ENCODE peak calls at places on chromosome 19, in five cellular contexts. One of them, this sample, is unnamed.

GRCh38 chr19:49335784-49336481 is 727 bp downstream of the CD37 start:
- DNase-seq in WTC11: peak; percentile 1
- DNase-seq in HepG2: no peak
- DNase-seq in K562: no peak
- DNase-seq in A549: no peak
- DNase-seq in this sample: no peak

GRCh38 chr19:30227071-30227621 is 145.0 kb upstream of the ZNF536 start:
- DNase-seq in HepG2: no peak
- DNase-seq in K562: no peak
- DNase-seq in A549: peak; percentile 48
- DNase-seq in WTC11: peak; percentile 41
- DNase-seq in this sample: no peak

GRCh38 chr19:8064866-8065486 is 12.4 kb downstream of the CCL25 start:
- DNase-seq in HepG2: no peak
- DNase-seq in K562: no peak
- DNase-seq in A549: no peak
- DNase-seq in WTC11: no peak
- DNase-seq in this sample: no peak

GRCh38 chr19:2575734-2576481 is 100.0 kb downstream of the GADD45B start:
- DNase-seq in HepG2: peak; percentile 79
- DNase-seq in A549: no peak
- DNase-seq in WTC11: no peak
- DNase-seq in K562: no peak
- DNase-seq in this sample: no peak

GRCh38 chr19:16078311-16078758 is 2.0 kb downstream of the TPM4 start:
- DNase-seq in HepG2: no peak
- DNase-seq in K562: no peak
- DNase-seq in WTC11: no peak
- DNase-seq in A549: no peak
- DNase-seq in this sample: no peak

GRCh38 chr19:4278460-4278901 is 585 bp upstream of the SHD start:
- DNase-seq in WTC11: no peak
- DNase-seq in A549: no peak
- DNase-seq in HepG2: no peak
- DNase-seq in K562: peak; percentile 20
- DNase-seq in this sample: no peak

GRCh38 chr19:55554302-55554701 is 9.0 kb upstream of the SBK3 start:
- DNase-seq in A549: no peak
- DNase-seq in WTC11: no peak
- DNase-seq in K562: peak; percentile 3
- DNase-seq in HepG2: no peak
- DNase-seq in this sample: no peak

GRCh38 chr19:35122687-35123551 is 7.3 kb downstream of the FXYD3 start:
- DNase-seq in WTC11: no peak
- DNase-seq in HepG2: no peak
- DNase-seq in A549: no peak
- DNase-seq in K562: no peak
- DNase-seq in this sample: no peak

GRCh38 chr19:31326329-31327028 is 22.8 kb downstream of the TSHZ3 start:
- DNase-seq in A549: no peak
- DNase-seq in HepG2: no peak
- DNase-seq in WTC11: no peak
- DNase-seq in K562: no peak
- DNase-seq in this sample: no peak

GRCh38 chr19:658916-659839 is 3.8 kb downstream of the RNF126 start:
- DNase-seq in WTC11: no peak
- DNase-seq in A549: no peak
- DNase-seq in K562: no peak
- DNase-seq in HepG2: no peak
- DNase-seq in this sample: no peak

GRCh38 chr19:30228113-30228725 is 144.0 kb upstream of the ZNF536 start:
- DNase-seq in HepG2: no peak
- DNase-seq in WTC11: peak; percentile 31
- DNase-seq in A549: no peak
- DNase-seq in K562: no peak
- DNase-seq in this sample: no peak

GRCh38 chr19:34480971-34481821 is at the start of gene WTIP:
- DNase-seq in HepG2: peak; percentile 62
- DNase-seq in WTC11: peak; percentile 87
- DNase-seq in A549: peak; percentile 82
- DNase-seq in K562: no peak
- DNase-seq in this sample: no peak

GRCh38 chr19:1247747-1248453 is 483 bp upstream of the MIDN start:
- DNase-seq in WTC11: peak; percentile 71
- DNase-seq in A549: no peak
- DNase-seq in K562: peak; percentile 74
- DNase-seq in HepG2: peak; percentile 46
- DNase-seq in this sample: no peak

GRCh38 chr19:5345895-5346386 is 5.3 kb upstream of the PTPRS start:
- DNase-seq in K562: no peak
- DNase-seq in HepG2: no peak
- DNase-seq in WTC11: no peak
- DNase-seq in A549: no peak
- DNase-seq in this sample: no peak

GRCh38 chr19:7533281-7533819 is 2.2 kb upstream of the PNPLA6 start:
- DNase-seq in WTC11: peak; percentile 66
- DNase-seq in K562: no peak
- DNase-seq in A549: no peak
- DNase-seq in HepG2: no peak
- DNase-seq in this sample: no peak

GRCh38 chr19:19835560-19836038 is 14.0 kb upstream of the ZNF506 start:
- DNase-seq in HepG2: no peak
- DNase-seq in A549: no peak
- DNase-seq in K562: no peak
- DNase-seq in WTC11: no peak
- DNase-seq in this sample: no peak

GRCh38 chr19:18612051-18612771 is 459 bp upstream of the TMEM59L start:
- DNase-seq in HepG2: no peak
- DNase-seq in K562: no peak
- DNase-seq in WTC11: no peak
- DNase-seq in A549: no peak
- DNase-seq in this sample: no peak

GRCh38 chr19:18612772-18613588 is at the start of gene TMEM59L:
- DNase-seq in K562: no peak
- DNase-seq in HepG2: no peak
- DNase-seq in WTC11: peak; percentile 60
- DNase-seq in A549: no peak
- DNase-seq in this sample: no peak

GRCh38 chr19:18616023-18616422 is 3.4 kb downstream of the TMEM59L start:
- DNase-seq in WTC11: no peak
- DNase-seq in HepG2: no peak
- DNase-seq in K562: no peak
- DNase-seq in A549: no peak
- DNase-seq in this sample: no peak

GRCh38 chr19:18611327-18612050 is 1.2 kb upstream of the TMEM59L start:
- DNase-seq in A549: no peak
- DNase-seq in WTC11: peak; percentile 67
- DNase-seq in K562: peak; percentile 44
- DNase-seq in HepG2: peak; percentile 76
- DNase-seq in this sample: no peak

DNA sequence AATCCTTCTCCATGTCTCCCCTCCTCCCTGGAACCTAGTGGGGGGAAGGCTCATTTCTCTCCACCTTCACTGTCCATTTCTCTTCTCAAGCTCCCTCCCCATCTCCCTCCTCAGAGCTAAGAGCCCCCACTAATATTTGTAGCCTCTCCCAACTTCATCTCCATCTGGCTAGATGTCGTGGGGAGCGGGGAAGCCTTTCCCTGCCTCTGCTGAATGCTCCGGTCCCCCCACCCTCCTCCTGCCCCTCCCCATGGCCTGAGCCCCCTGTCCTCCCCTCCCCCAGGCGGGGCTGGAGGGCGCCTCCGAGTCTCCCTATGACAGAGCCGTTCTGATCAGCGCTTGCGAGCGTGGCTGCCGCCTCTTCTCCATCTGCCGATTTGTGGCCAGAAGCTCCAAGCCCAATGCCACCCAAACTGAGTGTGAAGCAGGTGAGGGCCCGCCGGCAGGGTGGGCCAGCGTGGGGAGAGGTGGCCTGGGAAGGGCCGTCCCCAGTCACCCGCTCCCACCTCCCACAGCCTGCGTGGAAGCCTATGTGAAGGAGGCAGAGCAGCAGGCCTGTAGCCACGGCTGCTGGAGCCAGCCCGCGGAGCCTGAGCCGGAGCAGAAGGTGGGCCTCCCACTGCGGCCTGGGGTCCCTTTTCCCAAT is 1.0 kb downstream of the TMEM59L start:
- DNase-seq in WTC11: peak; percentile 40
- DNase-seq in K562: no peak
- DNase-seq in HepG2: no peak
- DNase-seq in A549: no peak
- DNase-seq in this sample: no peak
- TF ChIP-seq ESRRA in WTC11: no peak
- TF ChIP-seq ESRRA in K562: no peak
- TF ChIP-seq ESRRA in HepG2: no peak
- TF ChIP-seq ESRRA in A549: no peak
- TF ChIP-seq ESRRA in this sample: no peak

DNA sequence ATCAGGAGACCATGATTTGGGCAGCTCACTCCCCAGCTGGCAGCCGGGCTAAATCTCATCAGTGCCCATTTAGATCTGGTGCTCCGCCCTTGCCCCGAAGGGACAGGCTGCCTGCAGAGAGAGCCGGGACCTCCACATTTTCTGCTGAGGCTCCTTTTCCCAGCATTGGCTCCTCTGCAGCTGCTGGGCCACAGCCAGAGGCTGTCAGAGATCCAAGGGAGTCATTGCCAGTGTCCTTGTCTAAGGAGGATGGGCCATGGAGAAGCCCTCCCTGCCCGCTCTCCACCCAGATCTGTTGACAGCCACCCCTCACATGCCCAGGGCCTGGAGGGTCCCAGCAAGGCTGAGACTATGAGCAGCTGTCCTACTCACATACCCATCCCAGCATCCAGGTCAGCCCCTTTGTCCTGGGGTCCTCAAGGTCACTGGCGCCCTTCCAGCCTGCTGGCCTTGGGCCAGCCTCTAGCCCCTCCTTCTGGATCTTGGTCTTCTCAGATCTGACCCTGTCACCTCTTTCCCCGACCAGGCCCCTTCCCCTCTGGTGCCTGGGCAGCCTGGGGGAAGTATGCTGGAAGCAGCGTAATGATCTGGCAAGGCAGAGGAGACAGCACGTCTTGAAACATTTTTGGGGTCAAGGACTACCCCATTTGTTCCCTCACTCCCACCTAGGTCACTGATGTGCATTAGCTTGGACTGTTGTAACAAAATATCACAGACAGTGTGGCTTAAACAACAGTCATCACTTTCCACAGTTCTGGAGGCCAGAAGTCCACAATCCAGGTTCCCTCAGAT is 7.9 kb downstream of the PIN1 start:
- DNase-seq in WTC11: no peak
- DNase-seq in HepG2: no peak
- DNase-seq in K562: no peak
- DNase-seq in A549: no peak
- DNase-seq in this sample: no peak
- TF ChIP-seq ESRRA in WTC11: no peak
- TF ChIP-seq ESRRA in HepG2: no peak
- TF ChIP-seq ESRRA in K562: no peak
- TF ChIP-seq ESRRA in A549: no peak
- TF ChIP-seq ESRRA in this sample: no peak

DNA sequence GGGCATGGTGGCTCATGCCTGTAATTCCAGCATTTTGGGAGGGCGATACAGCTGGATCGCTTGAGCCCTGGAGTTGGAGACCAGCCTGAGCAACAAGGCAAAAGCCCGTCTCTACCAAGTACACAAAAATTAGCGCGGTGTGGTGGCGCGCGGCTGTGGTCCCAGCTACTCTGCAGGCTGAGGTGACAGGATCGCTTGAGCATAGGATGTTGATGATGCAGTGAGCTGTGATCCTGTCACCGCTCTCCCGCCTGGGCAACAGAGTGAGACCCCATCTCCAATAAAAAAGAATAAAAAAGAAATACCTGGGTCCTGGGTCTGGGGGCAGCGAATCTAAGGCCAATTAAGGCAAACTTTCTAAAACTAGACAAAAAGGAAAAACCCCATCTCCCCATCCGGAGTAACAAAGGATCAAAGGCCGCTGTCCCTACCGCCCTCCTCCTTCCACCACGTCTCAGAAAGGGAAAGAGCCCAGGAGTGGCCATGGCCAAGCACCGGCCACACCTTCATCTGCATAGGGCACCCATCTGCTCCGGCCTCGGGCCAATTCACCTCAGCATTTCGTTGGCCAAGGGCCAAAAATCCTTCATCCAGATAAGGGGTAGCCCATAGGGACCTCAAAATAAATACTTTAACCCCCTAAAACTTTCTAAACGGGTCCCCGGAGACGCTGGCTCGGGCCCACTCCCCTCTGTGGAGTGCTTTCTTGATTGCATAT is 845 bp downstream of the ZNF320 start:
- DNase-seq in K562: peak; percentile 58
- DNase-seq in HepG2: no peak
- DNase-seq in A549: no peak
- DNase-seq in WTC11: peak; percentile 24
- DNase-seq in this sample: no peak
- TF ChIP-seq ESRRA in K562: no peak
- TF ChIP-seq ESRRA in HepG2: no peak
- TF ChIP-seq ESRRA in A549: no peak
- TF ChIP-seq ESRRA in WTC11: no peak
- TF ChIP-seq ESRRA in this sample: no peak

GRCh38 chr19:46100344-46100743 is 24.1 kb downstream of the IGFL3 start:
- DNase-seq in WTC11: no peak
- DNase-seq in K562: no peak
- DNase-seq in HepG2: no peak
- DNase-seq in A549: no peak
- DNase-seq in this sample: no peak

DNA sequence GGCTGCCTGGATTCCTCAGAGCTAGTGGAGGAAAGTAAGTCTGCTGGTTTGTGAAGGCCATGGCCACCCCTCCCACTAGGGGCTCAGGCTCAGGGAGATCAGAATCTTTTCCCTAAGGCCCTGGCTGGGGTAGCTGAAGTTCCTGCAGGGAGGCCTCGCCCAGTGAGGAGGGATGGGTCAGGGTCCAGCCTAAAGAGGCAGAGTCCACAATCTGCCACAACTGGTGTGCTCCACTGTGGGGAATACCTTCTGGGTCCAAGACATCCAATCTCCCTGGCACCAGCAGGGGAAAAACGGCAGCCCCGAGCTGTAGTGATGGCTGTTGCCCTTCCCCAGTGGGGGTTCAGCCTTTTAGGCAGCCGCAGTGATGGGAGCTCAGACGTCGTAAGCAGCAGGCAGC is 23.2 kb downstream of the IGFL3 start:
- DNase-seq in K562: no peak
- DNase-seq in WTC11: peak; percentile 18
- DNase-seq in A549: no peak
- DNase-seq in HepG2: no peak
- DNase-seq in this sample: no peak
- TF ChIP-seq ESRRA in K562: no peak
- TF ChIP-seq ESRRA in WTC11: no peak
- TF ChIP-seq ESRRA in A549: no peak
- TF ChIP-seq ESRRA in HepG2: no peak
- TF ChIP-seq ESRRA in this sample: no peak

GRCh38 chr19:11338569-11339253 is 746 bp downstream of the RAB3D start:
- DNase-seq in WTC11: no peak
- DNase-seq in HepG2: no peak
- DNase-seq in A549: no peak
- DNase-seq in K562: no peak
- DNase-seq in this sample: no peak
- TF ChIP-seq ESRRA in WTC11: no peak
- TF ChIP-seq ESRRA in HepG2: no peak
- TF ChIP-seq ESRRA in A549: no peak
- TF ChIP-seq ESRRA in K562: no peak
- TF ChIP-seq ESRRA in this sample: no peak

This sample was measured in GM12878.